ENCODE peak calls at places on chromosomes 3 and 15, in seven cellular contexts. P, Q, U, A, G, H and C are unnamed samples.

GRCh38 chr15:68593826-68594532 is 15.2 kb downstream of the CORO2B start:
- DNase-seq in U (no peak), G (no peak), P (no peak), Q (no peak), H (no peak), A (no peak), C (no peak)

GRCh38 chr3:177451940-177452484 is 254.7 kb upstream of the TBL1XR1 start:
- DNase-seq in A (peak), U (no peak), H (no peak), P (no peak), G (peak), Q (no peak), C (peak)

GRCh38 chr15:64701051-64701450 is 74.3 kb downstream of the RBPMS2 start:
- DNase-seq in H (no peak), A (no peak), G (no peak), U (no peak), P (no peak), Q (no peak), C (no peak)

GRCh38 chr3:11379238-11379823 is 107.1 kb downstream of the ATG7 start:
- DNase-seq in H (no peak), A (peak), P (no peak), Q (peak), U (no peak), G (peak), C (no peak)

GRCh38 chr3:50450135-50450911 is 53.1 kb downstream of the CACNA2D2 start:
- DNase-seq in H (peak), P (peak), G (no peak), U (peak), A (no peak), Q (peak), C (peak)

GRCh38 chr15:39181901-39182300 is 399.0 kb upstream of the THBS1 start:
- DNase-seq in G (no peak), U (no peak), H (no peak), Q (no peak), P (no peak), A (no peak), C (no peak)

GRCh38 chr15:99031681-99032080 is 24.1 kb upstream of the PGPEP1L start:
- DNase-seq in P (no peak), U (no peak), G (no peak), A (no peak), H (no peak), Q (no peak), C (no peak)

GRCh38 chr3:155335955-155336354 is 42.5 kb upstream of the STRIT1 start:
- DNase-seq in U (no peak), P (no peak), Q (no peak), H (no peak), G (no peak), A (no peak), C (no peak)

GRCh38 chr15:92880796-92881569 is 19.1 kb upstream of the CHD2 start:
- DNase-seq in H (no peak), A (no peak), G (no peak), P (no peak), U (no peak), Q (no peak), C (no peak)

GRCh38 chr3:131705558-131706051 is 202.8 kb upstream of the MRPL3 start:
- DNase-seq in H (no peak), P (no peak), Q (no peak), U (no peak), A (peak), G (peak), C (peak)

GRCh38 chr15:68210409-68210756 is 5.3 kb upstream of the CALML4 start:
- DNase-seq in H (no peak), P (no peak), Q (no peak), G (no peak), A (no peak), U (peak), C (no peak)

GRCh38 chr3:106945435-106945834 is 431.8 kb upstream of the CCDC54 start:
- DNase-seq in U (no peak), G (no peak), A (peak), Q (no peak), P (no peak), H (no peak), C (no peak)

DNA sequence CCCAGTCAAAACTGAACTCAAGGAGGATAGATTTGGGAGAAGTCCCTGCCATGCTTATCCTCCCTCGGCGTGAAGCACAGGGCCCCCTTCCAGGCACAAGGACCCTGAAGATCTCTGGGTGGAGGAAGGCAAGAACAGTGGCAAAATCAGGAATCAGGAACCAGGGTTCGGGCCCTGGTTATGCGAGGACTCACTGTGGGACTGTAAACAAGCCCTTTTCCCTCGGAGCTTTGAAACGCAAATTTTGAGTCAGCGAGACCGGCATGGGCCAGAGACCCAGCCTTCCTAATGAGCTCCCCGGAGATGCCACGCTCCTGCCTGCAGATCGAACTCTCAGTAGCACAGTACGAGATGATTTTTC is 70.2 kb downstream of the SLC12A8 start:
- DNase-seq in G (no peak), H (no peak), Q (no peak), P (no peak), A (no peak), U (no peak), C (no peak)
- H3K27ac ChIP-seq in G (no peak), H (no peak), Q (peak), P (peak), A (no peak), U (peak), C (no peak)

GRCh38 chr15:63351170-63351569 is 30.5 kb downstream of the CA12 start:
- DNase-seq in H (no peak), U (no peak), P (peak), Q (no peak), G (no peak), A (no peak), C (no peak)
- H3K27ac ChIP-seq in H (no peak), U (no peak), P (peak), Q (no peak), G (no peak), A (no peak), C (no peak)

DNA sequence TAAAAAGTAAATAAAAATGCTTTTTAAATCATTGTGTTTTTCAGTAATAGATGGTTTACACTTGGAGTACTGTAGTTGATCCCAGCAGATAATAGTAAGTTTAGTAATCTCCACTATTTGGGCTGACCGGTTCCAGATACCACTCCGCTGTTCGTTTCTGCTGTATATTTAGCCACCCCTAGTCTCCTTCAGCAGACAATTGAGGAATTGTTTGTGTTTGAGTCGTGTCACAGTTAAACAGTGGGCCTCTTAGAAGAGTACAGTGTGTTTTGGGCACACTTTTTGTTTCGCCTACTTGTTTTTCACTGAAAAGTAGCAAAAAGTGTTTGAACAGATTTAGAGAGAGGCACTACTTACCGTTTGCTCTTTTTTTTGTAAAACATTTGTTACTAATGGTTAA is 33.2 kb downstream of the PAK2 start:
- DNase-seq in U (no peak), P (no peak), H (no peak), G (no peak), Q (no peak), A (no peak), C (no peak)
- H3K27ac ChIP-seq in U (no peak), P (no peak), H (no peak), G (no peak), Q (no peak), A (peak), C (peak)

GRCh38 chr3:42769477-42770131 is 3.4 kb downstream of the CCDC13 start:
- DNase-seq in P (no peak), H (no peak), G (no peak), A (no peak), U (no peak), Q (no peak), C (no peak)

GRCh38 chr3:42778644-42779043 is 5.6 kb upstream of the CCDC13 start:
- DNase-seq in P (no peak), A (no peak), U (no peak), H (no peak), G (no peak), Q (no peak), C (no peak)

GRCh38 chr3:42773409-42773751 is 327 bp upstream of the CCDC13 start:
- DNase-seq in U (no peak), P (no peak), A (no peak), Q (no peak), H (no peak), G (no peak), C (no peak)

GRCh38 chr3:42771271-42771670 is 1.8 kb downstream of the CCDC13 start:
- DNase-seq in P (no peak), H (no peak), G (no peak), U (no peak), A (no peak), Q (no peak), C (no peak)

GRCh38 chr3:42772670-42773408 is at the start of gene CCDC13:
- DNase-seq in H (peak), G (peak), P (peak), Q (peak), U (peak), A (peak), C (no peak)
- H3K27ac ChIP-seq in H (peak), G (peak), P (peak), Q (no peak), U (peak), A (peak), C (no peak)

DNA sequence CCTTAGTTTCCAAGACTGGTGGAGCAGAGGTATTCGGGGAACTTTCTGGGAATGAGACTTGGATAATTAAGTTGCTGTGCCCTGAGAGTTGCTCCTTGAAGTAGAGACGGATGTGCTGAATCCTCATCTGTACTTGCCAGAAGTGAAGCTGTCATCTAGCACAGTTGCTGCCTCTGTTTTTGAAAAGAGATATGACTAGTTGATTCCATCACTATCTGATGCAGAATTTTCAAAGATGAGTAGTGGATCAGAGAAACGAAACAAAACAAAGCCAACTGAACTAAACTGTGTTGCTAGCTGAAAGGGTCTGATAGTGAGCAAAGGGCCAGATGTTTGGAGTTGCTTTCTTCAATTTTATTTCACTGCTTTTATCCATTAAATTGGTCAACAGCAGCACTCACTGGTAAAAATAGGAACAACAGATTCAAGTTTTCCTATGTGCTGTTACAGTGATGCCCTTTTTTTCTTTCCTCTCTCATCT is 52.7 kb downstream of the MITF start:
- DNase-seq in A (no peak), P (no peak), Q (no peak), H (no peak), U (no peak), G (peak), C (no peak)
- H3K27ac ChIP-seq in A (no peak), P (peak), Q (no peak), H (peak), U (peak), G (peak), C (no peak)

GRCh38 chr15:66706840-66707239 is 4.8 kb downstream of the SMAD6 start:
- DNase-seq in H (no peak), Q (no peak), A (no peak), P (no peak), G (no peak), U (no peak), C (no peak)
- H3K27ac ChIP-seq in H (peak), Q (no peak), A (peak), P (peak), G (no peak), U (peak), C (no peak)

DNA sequence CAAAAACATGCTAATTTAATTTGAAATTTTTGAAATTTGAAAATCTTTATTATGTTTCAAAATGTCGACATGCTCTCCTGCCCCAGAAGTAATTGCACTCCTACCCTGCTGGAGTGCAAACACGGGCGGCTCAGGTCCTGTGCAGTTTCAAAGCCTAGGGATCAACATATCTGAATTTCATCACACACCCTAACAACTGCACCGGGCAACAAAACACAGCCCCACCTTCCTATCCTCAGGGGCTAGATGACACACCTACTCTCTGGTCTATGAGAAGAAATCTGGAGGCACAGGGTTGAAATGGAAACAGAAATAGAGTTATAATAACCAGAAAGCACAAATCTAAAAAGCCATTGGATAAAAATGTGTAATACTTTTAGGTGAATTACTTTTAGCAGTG is 61.4 kb downstream of the BFSP2 start:
- DNase-seq in Q (no peak), U (no peak), G (no peak), A (no peak), H (no peak), P (peak), C (no peak)
- H3K27ac ChIP-seq in Q (peak), U (no peak), G (no peak), A (no peak), H (no peak), P (no peak), C (no peak)

GRCh38 chr3:196499061-196499460 is 4.5 kb downstream of the RNF168 start:
- DNase-seq in U (no peak), A (no peak), P (no peak), Q (no peak), G (peak), H (no peak), C (no peak)

GRCh38 chr3:196499807-196500524 is 3.6 kb downstream of the RNF168 start:
- DNase-seq in H (no peak), P (no peak), Q (no peak), A (no peak), U (no peak), G (no peak), C (no peak)

GRCh38 chr3:196504556-196504955 is 988 bp upstream of the RNF168 start:
- DNase-seq in P (no peak), U (no peak), G (no peak), Q (no peak), H (no peak), A (no peak), C (no peak)

GRCh38 chr3:196501316-196502064 is 2.1 kb downstream of the RNF168 start:
- DNase-seq in U (no peak), H (no peak), Q (no peak), P (peak), A (peak), G (peak), C (no peak)

DNA sequence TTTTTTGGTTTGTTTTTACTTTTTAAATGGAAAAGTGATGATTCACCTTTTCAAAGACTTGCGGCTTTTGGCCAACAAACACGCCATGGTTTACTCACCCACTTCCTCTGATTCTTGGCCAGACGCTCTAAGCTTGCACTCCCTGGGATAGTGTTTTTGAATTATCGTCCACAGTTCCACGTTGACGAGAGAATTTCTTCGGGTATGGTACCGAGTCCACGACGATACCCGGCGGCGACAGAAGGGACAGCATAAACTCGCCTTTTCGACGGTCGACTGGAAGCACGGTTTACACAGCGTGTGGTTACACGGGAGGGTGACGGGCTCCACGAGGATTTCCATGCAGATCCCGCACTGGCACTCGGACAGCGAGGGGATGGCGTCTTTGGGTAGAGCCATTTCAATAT is 790 bp downstream of the RNF168 start:
- DNase-seq in U (peak), A (peak), P (peak), Q (peak), G (peak), H (peak), C (peak)
- H3K27ac ChIP-seq in U (peak), A (peak), P (peak), Q (peak), G (peak), H (peak), C (peak)